ENCODE peak calls at places on chromosome 11, in eight cellular contexts. P is mammary epithelial cell, B is thoracic aorta, O is upper lobe of right lung, L is adrenal gland, W is body of pancreas, R is IMR-90, N is SJCRH30. D is an unnamed sample. For H3K4me1, the result is how much of the 10 kb centered on the place peaks cover.

GRCh38 chr11:126839496-126839895 is 161.1 kb downstream of the KIRREL3 start:
- DNase-seq in L (no peak), O (no peak), N (no peak), P (peak), R (no peak), B (no peak), W (no peak), D (no peak)

GRCh38 chr11:55572548-55572947 is 620 bp downstream of the OR4C16 start:
- DNase-seq in P (no peak), B (no peak), O (no peak), W (no peak), N (no peak), L (no peak), R (no peak), D (no peak)

GRCh38 chr11:116510886-116511650 is 261.7 kb downstream of the BUD13 start:
- DNase-seq in O (no peak), R (no peak), B (no peak), W (no peak), L (no peak), N (no peak), P (no peak), D (no peak)

GRCh38 chr11:128305588-128305987 is 281.8 kb downstream of the ETS1 start:
- DNase-seq in P (no peak), O (no peak), L (no peak), R (no peak), W (no peak), B (no peak), N (no peak), D (no peak)

GRCh38 chr11:100948936-100949335 is 180.7 kb downstream of the PGR start:
- DNase-seq in N (no peak), R (no peak), B (no peak), L (no peak), P (no peak), W (no peak), O (no peak), D (no peak)

GRCh38 chr11:39239553-39239952 is 2219.9 kb downstream of the LRRC4C start:
- DNase-seq in N (no peak), P (peak), O (no peak), B (no peak), W (no peak), R (no peak), L (no peak), D (no peak)

GRCh38 chr11:70210051-70210501 is 7.0 kb downstream of the FADD start:
- DNase-seq in R (peak), O (no peak), B (no peak), W (no peak), N (no peak), L (no peak), P (peak), D (no peak)

GRCh38 chr11:103682318-103683184 is 353.9 kb upstream of the DDI1 start:
- DNase-seq in W (peak), O (no peak), B (peak), P (peak), R (peak), L (peak), N (peak), D (peak)

GRCh38 chr11:74642912-74643311 is 50.5 kb downstream of the POLD3 start:
- DNase-seq in N (no peak), L (no peak), W (no peak), R (no peak), B (no peak), P (no peak), O (no peak), D (no peak)

GRCh38 chr11:77407613-77408012 is 66.3 kb downstream of the PAK1 start:
- DNase-seq in B (peak), O (no peak), L (peak), P (peak), W (peak), N (peak), R (peak), D (peak)

GRCh38 chr11:125886997-125887372 is 483 bp upstream of the HYLS1 start:
- DNase-seq in N (no peak), W (peak), R (no peak), O (peak), B (no peak), L (peak), P (peak), D (no peak)

GRCh38 chr11:75155570-75156422 is 4.9 kb downstream of the SLCO2B1 start:
- DNase-seq in L (no peak), W (no peak), B (no peak), O (no peak), R (no peak), N (peak), P (no peak), D (peak)

GRCh38 chr11:105673089-105673488 is 63.2 kb downstream of the GRIA4 start:
- DNase-seq in N (peak), R (peak), P (peak), O (no peak), L (no peak), B (no peak), W (peak), D (no peak)

GRCh38 chr11:88206746-88207145 is 31.5 kb upstream of the RAB38 start:
- DNase-seq in R (no peak), L (no peak), W (no peak), B (no peak), N (no peak), O (no peak), P (peak), D (no peak)

GRCh38 chr11:75577198-75577597 is 15.1 kb downstream of the SERPINH1 start:
- DNase-seq in P (no peak), O (peak), R (peak), W (peak), B (no peak), L (peak), N (no peak), D (peak)

GRCh38 chr11:35389897-35390462 is 29.4 kb downstream of the SLC1A2 start:
- DNase-seq in L (no peak), R (no peak), W (peak), N (no peak), B (no peak), O (no peak), P (no peak), D (no peak)

GRCh38 chr11:64206457-64207246 is at the start of gene FERMT3:
- DNase-seq in O (peak), B (no peak), W (peak), N (peak), L (peak), P (no peak), R (no peak), D (no peak)
- H3K4me1 ChIP-seq in O (under half), B (under half), W (under half), N (under half), L (under half), P (under half), R (under half), D (under half)

GRCh38 chr11:131893103-131893502 is 522.7 kb downstream of the NTM start:
- DNase-seq in B (no peak), L (no peak), N (no peak), W (no peak), O (no peak), R (no peak), P (no peak), D (no peak)

GRCh38 chr11:131895865-131896264 is 525.5 kb downstream of the NTM start:
- DNase-seq in R (no peak), P (no peak), B (no peak), W (no peak), O (no peak), L (no peak), N (no peak), D (no peak)

GRCh38 chr11:131894615-131895544 is 524.5 kb downstream of the NTM start:
- DNase-seq in L (no peak), O (no peak), B (no peak), N (no peak), P (peak), W (no peak), R (no peak), D (no peak)

GRCh38 chr11:131897247-131897646 is 526.8 kb downstream of the NTM start:
- DNase-seq in L (no peak), B (no peak), O (no peak), R (no peak), W (no peak), P (no peak), N (no peak), D (no peak)

DNA sequence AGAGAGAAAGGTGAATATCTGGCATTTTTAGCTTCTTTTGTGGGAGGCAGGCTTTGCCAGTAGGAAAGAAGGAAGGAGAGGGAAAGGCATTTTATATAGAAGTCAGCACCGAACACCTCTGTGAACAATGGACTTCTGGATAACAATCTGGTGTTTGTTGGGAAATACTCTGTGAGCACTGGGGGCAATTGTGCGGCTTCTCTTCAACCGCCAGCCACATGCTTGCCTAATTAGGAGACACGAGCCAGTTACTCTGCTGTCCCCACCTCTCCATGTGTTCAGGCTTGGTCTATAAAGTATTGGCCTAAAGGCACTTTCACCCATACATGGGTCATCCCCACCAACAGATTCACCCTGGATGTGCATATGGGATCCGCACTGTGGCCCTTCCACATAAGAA is 523.6 kb downstream of the NTM start:
- DNase-seq in N (no peak), L (no peak), P (no peak), O (no peak), W (no peak), B (no peak), R (no peak), D (no peak)
- H3K4me1 ChIP-seq in N (under half), L (under half), P (under half), O (under half), W (under half), B (under half), R (under half), D (under half)

GRCh38 chr11:67442504-67443398 is 525 bp downstream of the CORO1B start:
- DNase-seq in N (no peak), P (no peak), R (no peak), B (no peak), O (no peak), W (no peak), L (no peak), D (no peak)
- H3K4me1 ChIP-seq in N (under half), P (under half), R (under half), B (under half), O (under half), W (under half), L (under half), D (under half)

GRCh38 chr11:3044004-3044403 is 13.2 kb downstream of the CARS1 start:
- DNase-seq in W (no peak), L (no peak), N (no peak), B (no peak), P (no peak), O (no peak), R (peak), D (no peak)
- H3K4me1 ChIP-seq in W (under half), L (under half), N (under half), B (under half), P (under half), O (under half), R (under half), D (under half)

DNA sequence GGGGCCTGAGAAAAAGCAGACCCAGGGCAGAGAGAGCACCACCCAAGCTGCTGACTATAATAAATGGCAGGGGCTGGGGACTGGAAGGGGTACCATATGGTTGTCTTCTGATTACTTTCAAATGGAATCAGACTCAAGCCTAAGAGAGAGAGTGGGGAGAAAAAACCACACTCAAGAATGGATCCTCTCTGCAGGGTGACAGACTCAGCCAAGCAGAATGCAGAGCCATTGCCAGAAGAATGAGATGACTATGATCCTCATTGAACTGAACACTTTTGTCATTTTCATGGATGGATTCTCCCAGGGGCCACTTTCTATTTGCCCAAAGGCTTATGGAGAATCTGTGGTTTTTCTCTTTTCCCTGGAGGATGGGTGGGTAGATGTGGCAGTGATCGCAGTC is 8.7 kb downstream of the UBASH3B start:
- DNase-seq in L (no peak), W (no peak), R (peak), O (no peak), P (no peak), B (no peak), N (no peak), D (no peak)
- H3K4me1 ChIP-seq in L (under half), W (under half), R (under half), O (under half), P (half or more), B (under half), N (under half), D (under half)

DNA sequence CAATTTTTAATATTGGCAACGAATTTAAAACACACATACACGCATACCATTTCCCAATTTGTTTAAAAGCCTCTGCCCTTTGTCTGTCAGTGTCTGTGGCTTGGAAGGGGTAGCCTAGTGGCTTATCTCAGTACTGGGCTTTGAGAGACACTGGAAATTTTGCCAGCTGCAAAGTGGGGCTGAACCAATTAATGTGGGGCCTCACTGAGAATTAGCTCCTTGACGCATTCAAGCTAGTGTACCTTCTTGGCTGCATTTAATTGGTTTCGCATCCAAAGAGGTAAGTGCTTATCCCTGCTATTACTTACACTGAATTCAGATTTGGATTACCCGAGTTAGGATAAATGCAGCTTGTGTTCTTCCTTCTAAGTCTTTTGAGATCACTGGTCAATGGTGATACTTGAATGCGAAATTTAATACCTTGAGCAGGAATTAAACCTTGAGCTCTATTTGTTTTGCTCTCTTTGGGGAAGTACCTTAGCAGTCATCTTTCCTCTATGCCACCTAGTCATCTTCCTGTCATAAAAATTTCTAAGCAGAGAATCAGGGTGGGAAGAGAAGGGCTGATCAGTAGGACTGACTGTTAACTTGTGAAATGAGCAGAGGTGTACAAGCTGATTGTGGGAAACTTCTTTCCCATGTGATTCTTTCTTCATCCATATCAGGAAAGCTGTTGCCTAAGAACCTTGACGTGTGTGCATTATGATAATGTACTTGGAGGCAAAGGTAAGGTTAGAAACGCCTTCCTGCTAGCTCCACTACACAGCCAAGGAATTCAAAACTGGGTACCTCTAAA is 187.7 kb upstream of the E2F8 start:
- DNase-seq in R (peak), W (peak), P (peak), L (no peak), O (no peak), N (peak), B (no peak), D (no peak)
- H3K4me1 ChIP-seq in R (under half), W (under half), P (under half), L (under half), O (under half), N (under half), B (under half), D (under half)

D was measured in BE2C.